ENCODE peak calls at places on chromosomes 7 and 10, in four cellular contexts. J, Q, M and V are unnamed samples.

GRCh38 chr7:158192184-158192835 is 395.3 kb downstream of the PTPRN2 start:
- DNase-seq in M (no peak), Q (no peak), J (no peak), V (no peak)

GRCh38 chr7:157619753-157620525 is 283.1 kb downstream of the DNAJB6 start:
- DNase-seq in Q (no peak), J (no peak), M (no peak), V (no peak)

GRCh38 chr7:2820508-2820934 is 23.6 kb downstream of the GNA12 start:
- DNase-seq in Q (no peak), J (peak), M (no peak), V (no peak)

GRCh38 chr10:102888048-102888447 is 18.8 kb downstream of the AS3MT start:
- DNase-seq in Q (no peak), J (no peak), M (no peak), V (no peak)

GRCh38 chr10:58322072-58322834 is 12.6 kb upstream of the UBE2D1 start:
- DNase-seq in M (no peak), J (peak), Q (peak), V (no peak)

GRCh38 chr7:1961776-1962276 is 270.9 kb downstream of the MAD1L1 start:
- DNase-seq in Q (peak), M (no peak), J (peak), V (peak)

GRCh38 chr10:21535494-21535818 is 1.4 kb downstream of the MLLT10 start:
- DNase-seq in J (no peak), Q (no peak), M (no peak), V (no peak)

GRCh38 chr7:157544226-157544625 is 207.4 kb downstream of the DNAJB6 start:
- DNase-seq in J (no peak), M (no peak), Q (no peak), V (no peak)

GRCh38 chr10:62817763-62818425 is 1.7 kb upstream of the EGR2 start:
- DNase-seq in J (peak), M (no peak), Q (peak), V (no peak)

GRCh38 chr7:158283016-158283974 is 304.3 kb downstream of the PTPRN2 start:
- DNase-seq in M (peak), J (no peak), Q (no peak), V (no peak)

GRCh38 chr7:25557930-25558329 is 329.6 kb upstream of the NPVF start:
- DNase-seq in J (no peak), M (no peak), Q (no peak), V (no peak)

GRCh38 chr10:16381083-16381482 is 55.7 kb upstream of the PTER start:
- DNase-seq in Q (no peak), J (no peak), M (no peak), V (peak)

GRCh38 chr7:70694909-70695803 is 436.8 kb upstream of the GALNT17 start:
- DNase-seq in M (peak), J (peak), Q (no peak), V (no peak)

GRCh38 chr10:86102446-86102845 is 264.1 kb downstream of the GRID1 start:
- DNase-seq in M (no peak), J (no peak), Q (no peak), V (no peak)

GRCh38 chr10:122102146-122102866 is 113.3 kb downstream of the TACC2 start:
- DNase-seq in J (no peak), M (no peak), Q (no peak), V (no peak)

GRCh38 chr10:132319853-132320669 is 11.9 kb upstream of the LRRC27 start:
- DNase-seq in Q (peak), M (no peak), J (peak), V (peak)

GRCh38 chr7:115642194-115642593 is 388.4 kb downstream of the TFEC start:
- DNase-seq in Q (no peak), M (no peak), J (no peak), V (no peak)

GRCh38 chr7:30136339-30136738 is 1.6 kb downstream of the MTURN start:
- DNase-seq in J (no peak), Q (no peak), M (peak), V (no peak)

GRCh38 chr7:139095194-139095659 is 14.3 kb downstream of the ZC3HAV1 start:
- DNase-seq in J (no peak), Q (peak), M (no peak), V (peak)

GRCh38 chr10:85032981-85033380 is 704.6 kb downstream of the CCSER2 start:
- DNase-seq in J (no peak), Q (no peak), M (no peak), V (no peak)

GRCh38 chr10:87976101-87976743 is 112.8 kb downstream of the PTEN start:
- DNase-seq in J (peak), M (no peak), Q (no peak), V (no peak)

GRCh38 chr7:20798081-20798693 is 11.5 kb upstream of the SP8 start:
- DNase-seq in J (no peak), Q (peak), M (peak), V (no peak)

GRCh38 chr10:21510218-21511070 is 15.0 kb downstream of the SKIDA1 start:
- DNase-seq in M (peak), J (no peak), Q (no peak), V (no peak)

GRCh38 chr10:5461914-5462840 is 37.2 kb downstream of the CALML5 start:
- DNase-seq in M (peak), Q (peak), J (peak), V (no peak)

GRCh38 chr7:48299580-48300169 is 128.4 kb downstream of the ABCA13 start:
- DNase-seq in M (peak), Q (peak), J (peak), V (peak)

GRCh38 chr7:112001089-112001826 is 204.9 kb downstream of the DOCK4 start:
- DNase-seq in M (no peak), Q (no peak), J (peak), V (no peak)

GRCh38 chr10:60521974-60522405 is 132.3 kb upstream of the ANK3 start:
- DNase-seq in M (no peak), Q (no peak), J (peak), V (no peak)

GRCh38 chr10:23528419-23528818 is 89.5 kb downstream of the OTUD1 start:
- DNase-seq in J (no peak), Q (no peak), M (no peak), V (no peak)

GRCh38 chr10:78968960-78969359 is 99.8 kb upstream of the ZMIZ1 start:
- DNase-seq in M (no peak), J (no peak), Q (no peak), V (no peak)

GRCh38 chr7:1407883-1408282 is 51.4 kb downstream of the MICALL2 start:
- DNase-seq in J (no peak), Q (no peak), M (no peak), V (no peak)

GRCh38 chr7:150361807-150362621 is 6.6 kb upstream of the REPIN1 start:
- DNase-seq in M (no peak), Q (no peak), J (no peak), V (no peak)

GRCh38 chr7:150361402-150361801 is 7.2 kb upstream of the REPIN1 start:
- DNase-seq in J (no peak), M (no peak), Q (no peak), V (no peak)

GRCh38 chr7:150360682-150361058 is 8.0 kb upstream of the REPIN1 start:
- DNase-seq in Q (no peak), M (no peak), J (no peak), V (no peak)

GRCh38 chr7:150363872-150364271 is 4.8 kb upstream of the REPIN1 start:
- DNase-seq in J (no peak), M (no peak), Q (no peak), V (no peak)

DNA sequence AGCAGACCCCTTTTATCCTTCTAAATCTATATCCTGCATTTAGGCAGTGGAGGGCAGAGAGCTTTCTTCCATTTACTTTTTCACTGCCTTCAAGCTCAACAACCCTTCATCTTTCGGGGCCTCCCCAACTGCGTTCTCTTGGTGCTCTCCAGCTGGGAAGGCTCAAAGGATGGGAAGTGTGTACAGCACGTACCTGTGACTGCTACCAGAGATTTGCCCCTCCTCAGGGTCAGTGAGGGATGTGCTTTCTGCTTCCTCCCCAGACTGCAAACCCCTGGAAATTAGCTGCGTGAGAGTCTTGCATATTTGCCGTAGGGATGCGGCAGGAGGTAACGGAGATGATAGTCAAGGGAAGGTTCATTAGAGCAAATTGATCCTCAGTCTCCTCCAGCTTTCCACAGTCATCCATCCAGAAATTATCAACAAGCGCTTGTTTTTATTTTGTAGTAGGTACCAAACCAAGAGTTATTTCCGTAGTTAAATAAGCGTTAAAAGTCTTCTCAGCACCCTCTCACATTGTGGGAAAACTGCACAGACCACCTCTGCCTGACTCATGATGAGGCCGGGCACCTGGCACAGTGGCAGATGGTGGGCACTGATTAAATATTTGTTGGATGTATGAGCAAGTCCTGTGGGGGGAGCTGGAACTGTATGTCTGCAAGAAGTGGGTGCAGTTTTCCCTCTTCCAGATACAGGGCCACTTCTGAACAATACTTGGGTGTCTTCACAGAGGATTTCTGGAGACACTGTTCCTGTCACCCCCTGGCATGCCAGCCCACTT is 5.4 kb upstream of the REPIN1 start:
- DNase-seq in M (no peak), Q (no peak), J (no peak), V (no peak)
- TF ChIP-seq CHD1 in M (no peak), Q (no peak), J (no peak), V (no peak)

GRCh38 chr10:50540826-50541122 is 83.0 kb downstream of the SGMS1 start:
- DNase-seq in J (no peak), M (no peak), Q (no peak), V (no peak)
- TF ChIP-seq CHD1 in J (no peak), M (no peak), Q (no peak), V (no peak)

GRCh38 chr7:45001138-45001694 is 1.2 kb downstream of the CCM2 start:
- DNase-seq in Q (peak), J (no peak), M (no peak), V (no peak)
- TF ChIP-seq CHD1 in Q (no peak), J (no peak), M (no peak), V (no peak)

DNA sequence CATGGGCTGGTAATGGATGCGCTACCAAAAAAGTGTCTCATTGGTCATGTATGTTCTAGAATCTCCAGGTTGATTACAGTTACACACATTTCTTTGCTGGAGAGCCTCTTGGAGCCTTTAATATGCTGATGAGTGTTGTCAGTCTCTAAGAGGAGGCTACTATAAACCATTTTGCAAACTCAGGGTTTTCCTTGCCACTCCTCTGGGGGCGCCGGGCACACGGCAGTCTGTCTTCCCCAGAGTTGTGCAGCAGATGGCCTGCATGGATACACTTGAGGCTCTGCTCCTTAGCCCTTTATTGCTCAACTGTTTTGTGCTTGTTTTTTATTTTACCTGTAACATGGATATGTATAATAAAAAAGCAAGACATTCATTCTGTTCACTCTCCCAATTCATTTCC is 196.5 kb downstream of the ACTR3B start:
- DNase-seq in M (no peak), Q (no peak), J (no peak), V (no peak)
- TF ChIP-seq CHD1 in M (no peak), Q (no peak), J (no peak), V (no peak)

GRCh38 chr10:98885380-98885779 is 350.3 kb downstream of the HPSE2 start:
- DNase-seq in J (no peak), M (no peak), Q (peak), V (no peak)

GRCh38 chr10:98881789-98882188 is 353.9 kb downstream of the HPSE2 start:
- DNase-seq in Q (peak), M (no peak), J (no peak), V (no peak)

GRCh38 chr10:98892523-98892922 is 343.1 kb downstream of the HPSE2 start:
- DNase-seq in M (no peak), Q (no peak), J (no peak), V (no peak)

GRCh38 chr10:98886686-98887085 is 349.0 kb downstream of the HPSE2 start:
- DNase-seq in M (no peak), Q (no peak), J (peak), V (no peak)
- TF ChIP-seq CHD1 in M (no peak), Q (no peak), J (no peak), V (no peak)

GRCh38 chr10:43040482-43041256 is 36.2 kb upstream of the RET start:
- DNase-seq in Q (no peak), J (no peak), M (no peak), V (no peak)

GRCh38 chr10:43037942-43038782 is 38.7 kb upstream of the RET start:
- DNase-seq in M (peak), Q (no peak), J (no peak), V (no peak)

GRCh38 chr10:43038783-43039628 is 37.9 kb upstream of the RET start:
- DNase-seq in J (no peak), M (peak), Q (no peak), V (no peak)

GRCh38 chr10:43041422-43042342 is 35.2 kb upstream of the RET start:
- DNase-seq in Q (no peak), J (no peak), M (peak), V (no peak)

DNA sequence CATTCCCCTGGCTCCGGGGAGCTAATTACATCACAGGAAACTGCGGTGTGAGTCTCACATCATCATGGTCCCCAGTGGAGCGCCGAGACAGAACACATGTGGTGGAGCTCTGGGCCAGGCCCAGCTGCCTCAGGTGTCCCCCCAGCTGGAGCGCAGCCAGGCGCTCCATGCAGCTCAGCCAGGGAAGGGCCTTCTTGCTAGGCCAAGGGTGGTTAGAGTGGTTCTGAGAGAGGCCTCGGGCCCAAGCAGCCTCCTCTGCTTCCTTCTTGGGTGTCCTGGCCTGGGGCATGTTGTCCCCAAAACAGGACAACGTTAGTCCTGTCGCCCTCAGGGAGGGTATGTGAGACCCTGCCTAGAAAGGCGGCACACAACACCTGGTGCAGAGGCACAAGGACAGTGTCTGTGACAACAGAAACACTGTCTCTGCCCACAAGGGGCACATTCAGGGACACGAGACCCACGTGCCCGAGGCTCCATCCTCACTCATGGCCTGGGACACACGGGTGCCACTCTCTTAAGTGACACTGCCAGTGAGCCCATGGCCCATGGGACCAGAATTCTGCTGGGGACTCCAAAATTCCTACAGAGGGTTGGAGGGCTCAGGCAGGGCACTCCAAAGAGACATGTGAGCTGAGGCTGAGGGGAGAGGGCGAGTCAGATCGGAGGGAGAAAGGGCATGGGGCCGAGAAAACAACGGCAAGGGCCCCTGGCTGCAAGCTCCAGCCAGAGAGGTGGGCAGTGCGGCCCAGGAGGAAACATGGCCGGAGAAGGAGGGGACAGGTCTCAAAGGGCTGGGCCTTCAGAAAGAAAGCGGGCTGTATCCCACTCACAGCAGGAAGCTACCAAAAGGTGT is 37.0 kb upstream of the RET start:
- DNase-seq in J (no peak), M (peak), Q (no peak), V (no peak)
- TF ChIP-seq CHD1 in J (no peak), M (no peak), Q (no peak), V (no peak)

GRCh38 chr10:14487511-14487909 is 156.8 kb upstream of the FRMD4A start:
- DNase-seq in M (peak), J (peak), Q (no peak), V (no peak)
- TF ChIP-seq CHD1 in M (no peak), J (no peak), Q (no peak), V (no peak)

GRCh38 chr7:97003262-97004236 is 1.8 kb upstream of the DLX6 start:
- DNase-seq in M (peak), Q (no peak), J (no peak), V (no peak)

GRCh38 chr7:96998765-96999164 is 6.6 kb upstream of the DLX6 start:
- DNase-seq in J (no peak), Q (no peak), M (peak), V (no peak)

GRCh38 chr7:97001656-97002554 is 3.4 kb upstream of the DLX6 start:
- DNase-seq in J (no peak), M (peak), Q (no peak), V (no peak)

GRCh38 chr7:97002555-97003261 is 2.6 kb upstream of the DLX6 start:
- DNase-seq in J (no peak), Q (no peak), M (peak), V (no peak)

GRCh38 chr7:97001221-97001620 is 4.1 kb upstream of the DLX6 start:
- DNase-seq in J (no peak), M (no peak), Q (no peak), V (no peak)
- TF ChIP-seq CHD1 in J (no peak), M (no peak), Q (no peak), V (no peak)

DNA sequence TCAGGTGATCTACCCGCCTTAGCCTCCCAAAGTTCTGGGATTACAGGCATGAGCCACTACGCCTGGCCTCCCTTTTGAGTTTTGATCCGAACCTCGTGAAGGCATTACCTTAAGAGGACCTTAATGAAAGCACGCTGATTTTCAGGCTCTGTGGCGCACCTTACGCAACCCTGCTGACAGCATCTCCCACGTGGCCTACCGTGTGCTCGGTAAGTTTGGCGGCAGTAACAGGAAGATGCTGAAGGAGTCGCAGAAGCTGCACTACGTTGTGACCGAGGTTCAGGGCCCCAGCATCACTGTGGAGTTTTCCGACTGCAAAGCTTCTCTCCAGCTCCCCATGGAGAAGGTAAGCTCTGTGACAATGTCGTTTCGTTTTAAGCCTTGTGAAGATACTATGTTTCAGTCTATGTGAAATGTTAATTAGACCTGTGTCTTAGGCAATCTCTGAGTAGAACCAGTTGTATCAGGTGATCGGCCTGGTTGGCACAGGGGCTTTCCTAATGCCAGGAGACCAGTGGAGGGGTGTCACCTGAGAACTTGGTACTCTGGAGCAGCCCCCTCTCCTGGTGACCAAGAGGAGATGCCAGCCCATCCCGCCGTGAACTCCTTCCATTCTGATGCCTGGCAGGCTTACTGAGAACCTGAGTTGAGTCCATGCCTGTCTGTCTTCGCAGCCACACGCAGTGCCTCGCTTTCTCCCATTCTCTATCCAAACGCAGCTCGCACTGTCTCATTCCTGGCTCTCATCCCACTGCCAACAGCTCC is 43.5 kb downstream of the TRRAP start:
- DNase-seq in J (no peak), M (peak), Q (no peak), V (no peak)
- TF ChIP-seq CHD1 in J (no peak), M (no peak), Q (no peak), V (no peak)

GRCh38 chr7:11294965-11295364 is 321.3 kb downstream of the PHF14 start:
- DNase-seq in J (no peak), Q (no peak), M (no peak), V (no peak)
- TF ChIP-seq CHD1 in J (no peak), Q (no peak), M (no peak), V (no peak)